ENCODE peak calls at places on chromosomes 7 and 10, in ten cellular contexts. C is epithelial cell of esophagus, S is WTC11, I is dorsolateral prefrontal cortex, V is Peyer's patch, O is mammary epithelial cell, B is osteocyte, L is AG04450, P is fibroblast of lung, X is GM12878. R is an unnamed sample.

GRCh38 chr10:7887417-7887816 is 69.1 kb downstream of the TAF3 start:
- DNase-seq in V (no peak), S (no peak), X (no peak), L (no peak), B (no peak), C (no peak), O (no peak), I (no peak), P (peak; percentile 54), R (no peak)

GRCh38 chr7:102982235-102982634 is 69.4 kb downstream of the LRRC17 start:
- DNase-seq in O (no peak), L (no peak), C (no peak), S (no peak), B (no peak), V (no peak), I (no peak), P (no peak), X (no peak), R (no peak)

GRCh38 chr7:100472854-100473499 is 6.0 kb downstream of the TSC22D4 start:
- DNase-seq in C (peak; percentile 47), S (no peak), P (no peak), L (no peak), O (peak; percentile 26), I (no peak), B (no peak), V (no peak), X (no peak), R (no peak)

GRCh38 chr7:34060548-34060947 is 155.2 kb downstream of the BMPER start:
- DNase-seq in B (no peak), V (no peak), S (no peak), L (no peak), I (no peak), P (peak; percentile 72), C (peak; percentile 27), O (peak; percentile 50), X (no peak), R (no peak)

GRCh38 chr10:89332092-89332633 is 4.4 kb downstream of the IFIT3 start:
- DNase-seq in S (no peak), X (peak; percentile 92), V (peak; percentile 24), B (no peak), P (peak; percentile 81), O (peak; percentile 45), L (no peak), I (no peak), C (peak; percentile 28), R (no peak)

GRCh38 chr7:6209340-6209739 is 63.1 kb downstream of the CYTH3 start:
- DNase-seq in X (no peak), O (no peak), I (no peak), B (no peak), C (no peak), L (no peak), P (peak; percentile 18), S (no peak), V (no peak), R (no peak)

GRCh38 chr7:32447218-32447617 is 43.0 kb downstream of the LSM5 start:
- DNase-seq in X (no peak), V (no peak), B (no peak), C (no peak), L (no peak), S (no peak), I (no peak), P (no peak), O (no peak), R (peak; percentile 54)

GRCh38 chr10:19654576-19654975 is 161.7 kb upstream of the PLXDC2 start:
- DNase-seq in P (peak; percentile 58), S (no peak), X (no peak), O (peak; percentile 58), C (peak; percentile 76), V (no peak), L (peak; percentile 65), I (no peak), B (no peak), R (no peak)

GRCh38 chr7:96084880-96085551 is 236.9 kb downstream of the SLC25A13 start:
- DNase-seq in P (peak; percentile 38), C (peak; percentile 87), S (no peak), V (no peak), L (peak; percentile 18), X (no peak), B (no peak), I (no peak), O (peak; percentile 85), R (no peak)

GRCh38 chr10:117339569-117339968 is 35.7 kb downstream of the PDZD8 start:
- DNase-seq in P (peak; percentile 78), B (no peak), V (no peak), I (no peak), X (no peak), S (no peak), L (no peak), O (peak; percentile 42), C (peak; percentile 57), R (no peak)

GRCh38 chr7:93889261-93889660 is 1.3 kb downstream of the TFPI2 start:
- DNase-seq in C (peak; percentile 81), V (no peak), B (no peak), S (no peak), X (no peak), I (no peak), O (peak; percentile 78), L (no peak), P (peak; percentile 71), R (no peak)

GRCh38 chr10:122234416-122234815 is 36.7 kb upstream of the BTBD16 start:
- DNase-seq in S (no peak), I (no peak), V (no peak), X (no peak), P (peak; percentile 13), L (no peak), B (no peak), O (no peak), C (no peak), R (no peak)

GRCh38 chr7:20441886-20442505 is 111.3 kb downstream of the ITGB8 start:
- DNase-seq in V (no peak), B (no peak), O (peak; percentile 15), X (no peak), I (no peak), S (no peak), C (peak; percentile 44), P (no peak), L (no peak), R (no peak)

GRCh38 chr7:45703373-45703821 is 129.2 kb downstream of the ADCY1 start:
- DNase-seq in I (no peak), X (no peak), L (no peak), C (no peak), O (no peak), P (no peak), S (no peak), V (no peak), B (peak; percentile 74), R (peak; percentile 35)

GRCh38 chr10:84012831-84013458 is 126.4 kb upstream of the GHITM start:
- DNase-seq in B (no peak), O (no peak), I (no peak), L (no peak), P (no peak), V (no peak), X (peak; percentile 41), C (no peak), S (no peak), R (no peak)

GRCh38 chr7:2459674-2460073 is 16.5 kb downstream of the GRIFIN start:
- DNase-seq in O (no peak), V (no peak), I (no peak), L (no peak), S (no peak), B (no peak), C (no peak), X (no peak), P (no peak), R (no peak)

GRCh38 chr10:113305871-113306270 is 247.0 kb upstream of the HABP2 start:
- DNase-seq in L (no peak), O (no peak), C (peak; percentile 15), P (peak; percentile 47), S (no peak), I (no peak), X (no peak), B (no peak), V (no peak), R (no peak)

GRCh38 chr7:117750612-117751563 is 122.4 kb downstream of the CTTNBP2 start:
- DNase-seq in V (no peak), C (peak; percentile 47), S (no peak), O (no peak), I (no peak), B (no peak), X (no peak), L (no peak), P (peak; percentile 69), R (no peak)
- TF ChIP-seq CTCF in V (no peak), C (peak; percentile 57), S (no peak), O (peak; percentile 67), I (peak; percentile 65), B (peak; percentile 71), X (peak; percentile 53), L (peak; percentile 67), P (peak; percentile 64), R (peak; percentile 81)

GRCh38 chr10:92590623-92591549 is 2.0 kb upstream of the KIF11 start:
- DNase-seq in C (peak; percentile 49), L (no peak), B (no peak), I (peak; percentile 7), S (peak; percentile 35), X (no peak), O (no peak), V (peak; percentile 51), P (peak; percentile 71), R (peak; percentile 82)
- TF ChIP-seq CTCF in C (peak; percentile 32), L (peak; percentile 52), B (peak; percentile 49), I (no peak), S (no peak), X (peak; percentile 62), O (peak; percentile 55), V (no peak), P (peak; percentile 46), R (peak; percentile 56)

DNA sequence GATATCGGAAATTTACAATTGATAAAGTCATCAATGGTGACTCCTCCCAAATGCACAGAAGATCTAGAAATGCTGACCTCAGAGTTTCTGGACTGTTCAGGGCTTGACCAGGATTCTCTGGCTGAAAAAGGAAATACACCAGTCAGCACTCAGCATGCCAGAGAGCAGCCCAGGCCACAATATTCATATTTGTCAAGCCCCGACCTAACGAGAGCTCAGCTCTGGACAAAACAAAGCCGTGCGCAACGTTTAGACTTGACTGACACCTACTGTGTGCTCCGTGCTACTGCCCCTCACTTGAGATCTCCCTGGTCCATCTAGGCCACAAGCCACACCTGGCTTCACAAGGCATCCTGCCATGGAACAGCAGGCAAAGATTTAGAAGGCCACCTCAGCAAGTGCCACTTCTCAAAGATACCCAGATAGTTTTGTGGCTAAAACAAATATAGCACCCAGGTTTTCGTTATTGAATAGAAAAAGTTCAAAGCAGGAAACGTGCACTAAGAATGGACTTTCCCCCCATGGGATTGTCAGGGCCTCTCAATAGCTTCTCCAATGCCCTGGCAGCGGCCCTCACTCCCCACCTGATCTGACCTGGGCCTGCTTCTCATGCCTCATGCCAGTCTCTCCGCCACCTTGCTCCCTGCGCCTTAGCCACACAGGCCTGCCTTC is 218.3 kb downstream of the FAM107B start:
- DNase-seq in C (no peak), V (peak; percentile 66), O (no peak), I (no peak), P (peak; percentile 35), X (peak; percentile 39), L (no peak), S (peak; percentile 39), B (no peak), R (peak; percentile 75)
- TF ChIP-seq CTCF in C (no peak), V (no peak), O (no peak), I (peak; percentile 10), P (no peak), X (peak; percentile 46), L (no peak), S (no peak), B (no peak), R (peak; percentile 70)

DNA sequence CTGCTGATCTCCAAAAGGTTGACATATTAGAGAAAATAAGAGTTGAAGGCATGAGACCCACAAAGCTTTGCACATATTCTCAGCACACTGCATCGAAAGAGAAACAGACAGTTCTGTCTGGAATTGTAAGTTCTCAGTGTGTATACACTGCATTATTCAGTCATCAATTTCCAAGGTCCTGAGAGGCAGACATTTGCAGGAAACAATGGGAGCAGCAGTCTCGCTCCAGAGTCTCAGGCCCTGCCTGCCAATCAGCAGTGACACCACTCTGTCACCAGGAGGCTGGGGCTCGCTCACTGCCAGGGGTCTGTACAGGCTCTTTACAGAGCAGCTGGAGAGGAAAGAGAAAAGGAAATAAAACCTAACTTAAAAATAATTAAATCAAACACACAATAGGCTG is 36.3 kb downstream of the JAZF1 start:
- DNase-seq in S (peak; percentile 64), P (no peak), B (no peak), X (no peak), L (no peak), C (no peak), I (peak; percentile 15), V (no peak), O (no peak), R (peak; percentile 88)
- TF ChIP-seq CTCF in S (no peak), P (peak; percentile 8), B (no peak), X (no peak), L (no peak), C (no peak), I (peak; percentile 22), V (no peak), O (no peak), R (peak; percentile 77)

R was measured in endodermal cell.